ENCODE peak calls at places on chromosomes 5 and 9, in four cellular contexts. One of them, this sample, is unnamed.
A peak's percentile ranks its signal among the peaks of the same experiment; 100 is the strongest.

GRCh38 chr5:57780959-57781325 is 298.3 kb upstream of the ACTBL2 start:
- DNase-seq in HCT116: no peak
- DNase-seq in fibroblast of lung: no peak
- DNase-seq in PC-3: no peak
- DNase-seq in this sample: no peak

GRCh38 chr5:14183187-14183939 is 40.2 kb downstream of the TRIO start:
- DNase-seq in fibroblast of lung: peak; percentile 36
- DNase-seq in PC-3: no peak
- DNase-seq in HCT116: no peak
- DNase-seq in this sample: no peak

GRCh38 chr9:16191237-16191636 is 638.4 kb downstream of the CCDC171 start:
- DNase-seq in fibroblast of lung: peak; percentile 60
- DNase-seq in PC-3: no peak
- DNase-seq in HCT116: no peak
- DNase-seq in this sample: no peak

GRCh38 chr9:8474937-8475336 is 675.4 kb upstream of the DMAC1 start:
- DNase-seq in HCT116: no peak
- DNase-seq in PC-3: no peak
- DNase-seq in fibroblast of lung: no peak
- DNase-seq in this sample: no peak

GRCh38 chr5:115184780-115185179 is 15.1 kb upstream of the TRIM36 start:
- DNase-seq in PC-3: no peak
- DNase-seq in HCT116: no peak
- DNase-seq in fibroblast of lung: no peak
- DNase-seq in this sample: no peak

GRCh38 chr9:130920762-130921482 is 18.1 kb downstream of the FIBCD1 start:
- DNase-seq in fibroblast of lung: no peak
- DNase-seq in HCT116: no peak
- DNase-seq in PC-3: no peak
- DNase-seq in this sample: no peak

GRCh38 chr5:168654225-168654624 is 75.1 kb upstream of the PANK3 start:
- DNase-seq in fibroblast of lung: peak; percentile 46
- DNase-seq in PC-3: no peak
- DNase-seq in HCT116: no peak
- DNase-seq in this sample: no peak

GRCh38 chr9:5688109-5688508 is 59.2 kb downstream of the RIC1 start:
- DNase-seq in HCT116: no peak
- DNase-seq in fibroblast of lung: peak; percentile 39
- DNase-seq in PC-3: peak; percentile 12
- DNase-seq in this sample: no peak

GRCh38 chr5:163938595-163938994 is 433.2 kb downstream of the MAT2B start:
- DNase-seq in fibroblast of lung: peak; percentile 64
- DNase-seq in PC-3: no peak
- DNase-seq in HCT116: no peak
- DNase-seq in this sample: no peak

GRCh38 chr9:21326526-21327139 is 8.6 kb downstream of the KLHL9 start:
- DNase-seq in PC-3: peak; percentile 63
- DNase-seq in HCT116: no peak
- DNase-seq in fibroblast of lung: peak; percentile 59
- DNase-seq in this sample: peak; percentile 44

GRCh38 chr5:148559461-148559860 is 94.9 kb downstream of the HTR4 start:
- DNase-seq in HCT116: no peak
- DNase-seq in fibroblast of lung: no peak
- DNase-seq in PC-3: no peak
- DNase-seq in this sample: no peak

GRCh38 chr5:22896155-22896554 is 43.0 kb upstream of the CDH12 start:
- DNase-seq in fibroblast of lung: no peak
- DNase-seq in HCT116: no peak
- DNase-seq in PC-3: peak; percentile 22
- DNase-seq in this sample: no peak

GRCh38 chr9:113390192-113390960 is 10.7 kb downstream of the ALAD start:
- DNase-seq in HCT116: no peak
- DNase-seq in PC-3: no peak
- DNase-seq in fibroblast of lung: no peak
- DNase-seq in this sample: no peak

GRCh38 chr5:43078956-43079355 is 38.8 kb upstream of the ANXA2R start:
- DNase-seq in fibroblast of lung: peak; percentile 48
- DNase-seq in PC-3: no peak
- DNase-seq in HCT116: no peak
- DNase-seq in this sample: no peak

GRCh38 chr5:140554454-140554853 is 2.8 kb downstream of the SRA1 start:
- DNase-seq in PC-3: no peak
- DNase-seq in fibroblast of lung: peak; percentile 58
- DNase-seq in HCT116: no peak
- DNase-seq in this sample: no peak

GRCh38 chr5:150644496-150644895 is 4.0 kb downstream of the SYNPO start:
- DNase-seq in PC-3: no peak
- DNase-seq in fibroblast of lung: no peak
- DNase-seq in HCT116: no peak
- DNase-seq in this sample: no peak

GRCh38 chr5:6729400-6730310 is 16.4 kb downstream of the TENT4A start:
- DNase-seq in PC-3: no peak
- DNase-seq in HCT116: no peak
- DNase-seq in fibroblast of lung: no peak
- DNase-seq in this sample: peak; percentile 93

GRCh38 chr5:33513786-33514185 is 73.0 kb downstream of the TARS1 start:
- DNase-seq in HCT116: no peak
- DNase-seq in PC-3: no peak
- DNase-seq in fibroblast of lung: no peak
- DNase-seq in this sample: no peak

GRCh38 chr5:74310967-74311930 is 329.3 kb downstream of the ENC1 start:
- DNase-seq in HCT116: no peak
- DNase-seq in PC-3: no peak
- DNase-seq in fibroblast of lung: no peak
- DNase-seq in this sample: no peak

GRCh38 chr5:170120576-170120975 is 14.9 kb downstream of the FOXI1 start:
- DNase-seq in fibroblast of lung: peak; percentile 63
- DNase-seq in PC-3: peak; percentile 41
- DNase-seq in HCT116: no peak
- DNase-seq in this sample: no peak

GRCh38 chr5:171093598-171093997 is 215.4 kb upstream of the TLX3 start:
- DNase-seq in PC-3: no peak
- DNase-seq in HCT116: no peak
- DNase-seq in fibroblast of lung: no peak
- DNase-seq in this sample: no peak

GRCh38 chr9:132003904-132004303 is 75.8 kb downstream of the MED27 start:
- DNase-seq in PC-3: no peak
- DNase-seq in fibroblast of lung: no peak
- DNase-seq in HCT116: no peak
- DNase-seq in this sample: no peak

GRCh38 chr5:1801061-1801953 is at the start of gene NDUFS6:
- DNase-seq in fibroblast of lung: peak; percentile 71
- DNase-seq in PC-3: peak; percentile 74
- DNase-seq in HCT116: no peak
- DNase-seq in this sample: peak; percentile 89

GRCh38 chr9:69097053-69097452 is 61.5 kb downstream of the FXN start:
- DNase-seq in fibroblast of lung: peak; percentile 85
- DNase-seq in HCT116: no peak
- DNase-seq in PC-3: no peak
- DNase-seq in this sample: no peak

GRCh38 chr9:119559986-119560385 is 190.8 kb upstream of the BRINP1 start:
- DNase-seq in fibroblast of lung: no peak
- DNase-seq in HCT116: no peak
- DNase-seq in PC-3: no peak
- DNase-seq in this sample: no peak

GRCh38 chr5:156850206-156850751 is at the start of gene PPP1R2B:
- DNase-seq in fibroblast of lung: no peak
- DNase-seq in HCT116: no peak
- DNase-seq in PC-3: no peak
- DNase-seq in this sample: no peak

GRCh38 chr9:72755836-72756235 is 197.0 kb downstream of the ALDH1A1 start:
- DNase-seq in fibroblast of lung: no peak
- DNase-seq in HCT116: no peak
- DNase-seq in PC-3: no peak
- DNase-seq in this sample: no peak

GRCh38 chr9:105976257-105976656 is 281.9 kb downstream of the TMEM38B start:
- DNase-seq in fibroblast of lung: no peak
- DNase-seq in HCT116: no peak
- DNase-seq in PC-3: no peak
- DNase-seq in this sample: no peak

GRCh38 chr9:22124263-22125011 is 115.3 kb upstream of the CDKN2B start:
- DNase-seq in PC-3: peak; percentile 73
- DNase-seq in HCT116: no peak
- DNase-seq in fibroblast of lung: peak; percentile 42
- DNase-seq in this sample: no peak

GRCh38 chr5:91937121-91937520 is 554.0 kb upstream of the ARRDC3 start:
- DNase-seq in PC-3: no peak
- DNase-seq in HCT116: no peak
- DNase-seq in fibroblast of lung: peak; percentile 17
- DNase-seq in this sample: no peak

GRCh38 chr9:131385296-131385695 is 8.6 kb upstream of the PRRC2B start:
- DNase-seq in PC-3: no peak
- DNase-seq in HCT116: no peak
- DNase-seq in fibroblast of lung: no peak
- DNase-seq in this sample: no peak

GRCh38 chr5:33065146-33065545 is 354.0 kb downstream of the NPR3 start:
- DNase-seq in HCT116: no peak
- DNase-seq in PC-3: no peak
- DNase-seq in fibroblast of lung: no peak
- DNase-seq in this sample: no peak

DNA sequence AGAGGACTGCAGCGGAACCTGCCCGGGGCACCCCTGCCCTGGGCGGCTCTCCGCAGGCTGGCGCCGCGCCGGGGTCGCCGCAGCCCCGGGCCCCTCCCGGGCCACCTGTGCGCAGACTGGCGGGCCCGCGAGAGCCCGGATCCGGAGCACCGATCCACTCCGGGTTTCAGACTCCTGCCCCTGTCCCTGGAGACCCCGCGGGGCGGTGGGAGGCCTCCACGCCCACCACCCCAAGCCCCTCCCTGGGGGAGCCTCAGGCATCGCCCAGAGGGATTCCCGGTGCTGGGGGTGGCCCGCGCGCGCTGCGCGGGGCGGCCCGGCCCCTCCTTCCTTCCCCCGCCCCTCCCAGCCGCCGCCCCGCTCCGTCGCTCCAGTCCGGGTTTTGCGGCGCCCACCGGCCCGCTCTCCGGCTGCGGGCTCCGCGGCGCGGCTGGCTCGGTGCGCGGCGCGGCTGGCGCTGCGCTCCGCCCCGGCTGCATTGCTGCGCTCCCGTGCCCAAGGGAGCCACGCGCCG is at the start of gene UNC5A:
- DNase-seq in PC-3: peak; percentile 51
- DNase-seq in fibroblast of lung: peak; percentile 20
- DNase-seq in HCT116: peak; percentile 63
- DNase-seq in this sample: no peak
- H3K9ac ChIP-seq in PC-3: no peak within 1 kb of the TSS
- H3K9ac ChIP-seq in fibroblast of lung: no peak within 1 kb of the TSS
- H3K9ac ChIP-seq in HCT116: peak within 1 kb of the TSS; percentile 62
- H3K9ac ChIP-seq in this sample: no peak within 1 kb of the TSS

GRCh38 chr5:77637170-77638074 is 1.1 kb downstream of the OTP start:
- DNase-seq in PC-3: no peak
- DNase-seq in HCT116: no peak
- DNase-seq in fibroblast of lung: no peak
- DNase-seq in this sample: no peak

GRCh38 chr5:77638204-77638762 is at the start of gene OTP:
- DNase-seq in PC-3: no peak
- DNase-seq in fibroblast of lung: no peak
- DNase-seq in HCT116: no peak
- DNase-seq in this sample: no peak

GRCh38 chr5:77635073-77635472 is 3.4 kb downstream of the OTP start:
- DNase-seq in HCT116: no peak
- DNase-seq in PC-3: no peak
- DNase-seq in fibroblast of lung: no peak
- DNase-seq in this sample: no peak

GRCh38 chr5:77635617-77636422 is 2.7 kb downstream of the OTP start:
- DNase-seq in fibroblast of lung: no peak
- DNase-seq in HCT116: no peak
- DNase-seq in PC-3: peak; percentile 44
- DNase-seq in this sample: no peak

DNA sequence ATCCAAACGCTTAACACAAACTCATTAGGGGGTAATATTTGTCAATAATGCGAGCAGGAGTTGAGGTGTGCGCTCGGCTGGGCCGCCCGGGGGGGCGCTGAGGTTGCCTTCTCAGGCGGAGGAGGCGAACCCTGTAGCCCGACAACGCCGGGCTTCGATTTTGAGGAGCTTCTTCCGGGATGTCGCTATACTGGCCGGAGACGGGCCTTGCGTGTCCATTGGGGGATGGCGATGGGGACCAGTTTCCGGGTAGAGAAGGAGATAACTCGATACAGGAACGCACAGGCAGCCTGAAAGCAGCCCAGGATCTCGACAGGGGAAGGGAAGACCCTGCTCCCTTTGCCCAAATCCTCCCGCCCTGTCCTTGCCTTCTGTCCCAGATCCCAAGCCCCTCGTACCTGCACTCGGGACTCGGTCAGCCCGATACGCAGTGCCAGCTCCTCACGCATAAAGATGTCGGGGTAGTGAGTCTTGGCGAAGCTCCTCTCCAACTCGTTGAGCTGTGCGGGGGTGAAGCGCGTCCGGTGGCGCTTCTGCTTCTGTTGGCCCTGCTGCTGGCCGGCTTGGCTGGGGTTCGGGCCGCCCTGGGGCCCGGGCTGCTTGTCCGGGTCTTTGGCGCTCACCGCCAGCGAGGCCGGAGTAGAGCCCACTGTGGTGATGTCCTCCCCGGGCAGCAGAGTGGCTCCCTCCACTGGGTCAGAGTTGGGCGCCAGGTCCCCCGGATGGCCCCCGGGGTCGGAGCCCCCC is 1.9 kb downstream of the OTP start:
- DNase-seq in fibroblast of lung: no peak
- DNase-seq in PC-3: no peak
- DNase-seq in HCT116: no peak
- DNase-seq in this sample: no peak
- TF ChIP-seq EZH2 in fibroblast of lung: peak; percentile 90
- TF ChIP-seq EZH2 in PC-3: no peak
- TF ChIP-seq EZH2 in HCT116: no peak
- TF ChIP-seq EZH2 in this sample: no peak

DNA sequence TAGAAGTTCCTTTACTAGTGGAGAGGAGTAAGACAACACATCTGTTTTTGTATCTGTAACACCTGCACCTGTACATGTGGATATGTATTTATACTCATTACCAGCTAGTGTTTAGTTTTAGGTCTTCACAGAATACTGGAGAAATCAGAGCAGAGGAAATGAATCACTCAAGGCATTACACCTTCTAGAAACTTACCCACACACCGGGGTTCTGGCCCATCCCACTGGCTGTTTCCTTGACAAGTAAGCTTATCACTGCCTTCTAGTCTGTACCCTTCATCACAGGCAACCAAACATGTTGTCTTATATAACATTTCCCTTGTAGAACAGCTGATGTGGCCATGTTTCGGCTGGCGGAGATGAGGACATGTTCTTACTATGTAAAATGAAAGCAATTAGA is 76.7 kb downstream of the SVEP1 start:
- DNase-seq in HCT116: no peak
- DNase-seq in PC-3: no peak
- DNase-seq in fibroblast of lung: no peak
- DNase-seq in this sample: peak; percentile 57
- H3K4me1 ChIP-seq in HCT116: no peaks in the 10 kb centered on the region
- H3K4me1 ChIP-seq in PC-3: no peaks in the 10 kb centered on the region
- H3K4me1 ChIP-seq in fibroblast of lung: no peaks in the 10 kb centered on the region
- H3K4me1 ChIP-seq in this sample: no peaks in the 10 kb centered on the region

DNA sequence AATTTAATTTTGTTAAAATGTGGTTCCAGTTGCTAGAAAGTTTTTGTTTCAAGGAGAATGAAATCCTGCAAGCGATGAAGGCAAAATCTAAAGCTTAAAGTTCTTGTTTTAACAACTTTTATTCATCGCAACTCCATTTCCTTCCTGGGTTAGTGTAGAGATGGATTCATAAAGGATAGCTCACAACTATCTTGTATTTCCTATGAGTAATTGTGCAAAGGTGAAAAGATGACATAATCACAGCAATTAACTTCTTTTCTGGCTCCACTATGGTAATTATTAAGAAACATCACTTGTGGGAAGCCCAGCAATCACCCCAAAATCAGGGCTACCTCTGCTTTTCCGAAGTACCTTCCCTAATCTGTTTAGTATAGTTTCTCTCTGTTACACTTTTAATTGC is 80.8 kb upstream of the SEMA6A start:
- DNase-seq in HCT116: no peak
- DNase-seq in fibroblast of lung: no peak
- DNase-seq in PC-3: no peak
- DNase-seq in this sample: no peak
- H3K9ac ChIP-seq in HCT116: no peak overlapping the region
- H3K9ac ChIP-seq in fibroblast of lung: no peak overlapping the region
- H3K9ac ChIP-seq in PC-3: no peak overlapping the region
- H3K9ac ChIP-seq in this sample: no peak overlapping the region

This sample was measured in MM.1S.